ENCODE peak calls at places on chromosomes 3 and 15, in six cellular contexts. U is neuronal stem cell, B is IMR-90, C is H9, G is mesenchymal stem cell, R is H1. I is an unnamed sample.

GRCh38 chr15:58260186-58260910 is 122.2 kb downstream of the AQP9 start:
- DNase-seq in B (peak; percentile 16), U (no peak), C (no peak), R (no peak), G (no peak), I (peak; percentile 57)

GRCh38 chr15:51579012-51579411 is 43.6 kb downstream of the DMXL2 start:
- DNase-seq in G (no peak), B (no peak), R (no peak), U (no peak), C (no peak), I (peak; percentile 6)

GRCh38 chr3:36060950-36061349 is 319.4 kb upstream of the STAC start:
- DNase-seq in C (no peak), R (no peak), B (no peak), G (no peak), U (no peak), I (no peak)

GRCh38 chr15:55230051-55230670 is 33.4 kb upstream of the RSL24D1 start:
- DNase-seq in U (no peak), C (no peak), B (peak; percentile 32), R (no peak), G (no peak), I (no peak)

GRCh38 chr3:127480196-127480933 is 110.2 kb downstream of the TPRA1 start:
- DNase-seq in C (no peak), G (no peak), R (no peak), U (no peak), B (no peak), I (no peak)

GRCh38 chr3:142394921-142395622 is 52.8 kb downstream of the XRN1 start:
- DNase-seq in R (no peak), C (no peak), U (no peak), B (peak; percentile 30), G (no peak), I (peak; percentile 92)

GRCh38 chr3:155948476-155948875 is 78.0 kb downstream of the GMPS start:
- DNase-seq in G (peak; percentile 31), C (no peak), R (no peak), B (peak; percentile 42), U (no peak), I (no peak)

GRCh38 chr3:16515885-16516420 is 2.5 kb upstream of the RFTN1 start:
- DNase-seq in B (no peak), G (no peak), C (no peak), R (no peak), U (no peak), I (no peak)

GRCh38 chr15:52115598-52116427 is 3.2 kb upstream of the BCL2L10 start:
- DNase-seq in C (no peak), U (no peak), R (no peak), B (peak; percentile 10), G (no peak), I (no peak)

GRCh38 chr3:62161306-62161705 is 212.0 kb downstream of the FEZF2 start:
- DNase-seq in C (no peak), R (no peak), G (peak; percentile 24), B (peak; percentile 64), U (no peak), I (no peak)

GRCh38 chr3:197021231-197021630 is 8.4 kb downstream of the MELTF start:
- DNase-seq in U (no peak), G (no peak), R (peak; percentile 56), B (no peak), C (peak; percentile 56), I (no peak)

GRCh38 chr15:74306801-74307217 is 60.6 kb downstream of the CYP11A1 start:
- DNase-seq in G (no peak), C (peak; percentile 45), U (no peak), R (no peak), B (no peak), I (no peak)

GRCh38 chr15:66946578-66947164 is 118.7 kb upstream of the SMAD3 start:
- DNase-seq in C (peak; percentile 74), R (peak; percentile 84), U (peak; percentile 76), B (peak; percentile 70), G (peak; percentile 77), I (peak; percentile 69)

GRCh38 chr3:161347726-161348125 is 23.6 kb downstream of the SPTSSB start:
- DNase-seq in U (no peak), C (no peak), G (no peak), B (no peak), R (no peak), I (no peak)

GRCh38 chr3:107323723-107324122 is 53.5 kb upstream of the CCDC54 start:
- DNase-seq in B (no peak), U (no peak), C (no peak), G (no peak), R (no peak), I (no peak)

GRCh38 chr3:16050641-16051467 is 123.6 kb upstream of the GALNT15 start:
- DNase-seq in C (no peak), U (no peak), B (no peak), G (no peak), R (no peak), I (no peak)

GRCh38 chr3:72604287-72604686 is 244.0 kb downstream of the SHQ1 start:
- DNase-seq in C (no peak), U (no peak), R (no peak), B (no peak), G (no peak), I (no peak)

GRCh38 chr15:64883097-64883581 is 28.6 kb upstream of the ANKDD1A start:
- DNase-seq in B (peak; percentile 33), R (no peak), U (no peak), C (no peak), G (peak; percentile 61), I (no peak)

GRCh38 chr15:35713733-35714132 is 167.8 kb upstream of the DPH6 start:
- DNase-seq in C (no peak), R (no peak), U (no peak), G (no peak), B (peak; percentile 78), I (peak; percentile 78)

GRCh38 chr3:10366681-10367101 is 45.8 kb upstream of the SEC13 start:
- DNase-seq in C (no peak), U (no peak), G (peak; percentile 98), R (no peak), B (peak; percentile 100), I (no peak)

GRCh38 chr15:73926191-73927002 is at the start of gene LOXL1:
- DNase-seq in B (peak; percentile 92), C (peak; percentile 80), R (peak; percentile 80), U (peak; percentile 64), G (peak; percentile 92), I (peak; percentile 91)

GRCh38 chr15:56411122-56411749 is 46.0 kb downstream of the TEX9 start:
- DNase-seq in C (no peak), R (no peak), U (no peak), B (peak; percentile 0), G (no peak), I (no peak)

GRCh38 chr3:63967675-63968611 is 55.4 kb downstream of the PSMD6 start:
- DNase-seq in B (peak; percentile 70), U (no peak), R (no peak), G (peak; percentile 75), C (no peak), I (no peak)

DNA sequence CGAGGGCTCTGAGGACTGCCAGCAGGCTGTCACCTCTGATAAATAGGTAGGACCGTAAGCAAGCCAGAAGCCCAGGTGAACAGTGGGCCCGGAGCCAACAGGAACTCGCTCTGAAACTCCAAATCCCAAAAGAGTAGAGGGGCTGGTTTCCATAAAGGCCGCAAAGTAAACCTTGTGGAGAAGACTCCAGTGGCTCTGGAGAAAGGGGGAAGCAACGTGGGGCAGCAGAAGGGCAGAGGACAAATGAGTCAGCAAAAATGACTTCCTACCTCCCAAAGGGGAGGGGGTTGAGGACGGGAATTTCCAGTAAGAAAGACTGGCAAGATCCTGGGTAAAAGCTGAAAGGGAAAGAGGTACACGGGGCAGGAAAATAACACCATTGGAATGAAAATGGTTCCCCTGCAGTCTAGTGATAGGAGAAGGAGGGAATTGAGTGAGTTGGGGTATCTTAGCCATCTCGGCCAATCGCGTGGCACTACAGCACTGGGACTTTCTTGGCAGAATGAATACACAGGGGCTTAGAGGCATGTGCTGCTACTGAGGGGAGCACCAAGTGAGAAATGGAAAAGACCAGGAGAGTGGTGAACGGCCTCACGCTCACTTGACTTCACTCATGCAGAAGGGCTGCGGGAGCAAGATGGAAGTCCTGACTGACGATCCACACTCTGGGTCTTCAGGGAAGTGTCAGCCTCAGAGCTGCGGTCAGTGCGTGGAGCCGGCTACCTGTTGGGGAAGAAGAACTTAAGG is 33.2 kb downstream of the BMF start:
- DNase-seq in C (no peak), U (no peak), R (no peak), G (peak; percentile 60), B (no peak), I (no peak)
- H2AK5ac ChIP-seq in C (no peak overlapping the region), U (no peak overlapping the region), R (peak overlapping the region; percentile 7), G (peak overlapping the region; percentile 53), B (peak overlapping the region; percentile 23), I (peak overlapping the region; percentile 7)

GRCh38 chr3:182738583-182739514 is 54.5 kb upstream of the ATP11B start:
- DNase-seq in B (no peak), R (no peak), U (no peak), G (no peak), C (no peak), I (peak; percentile 55)
- H3K14ac ChIP-seq in B (no peak overlapping the region), R (no peak overlapping the region), U (no peak overlapping the region), G (no peak overlapping the region), C (no peak overlapping the region), I (no peak overlapping the region)

DNA sequence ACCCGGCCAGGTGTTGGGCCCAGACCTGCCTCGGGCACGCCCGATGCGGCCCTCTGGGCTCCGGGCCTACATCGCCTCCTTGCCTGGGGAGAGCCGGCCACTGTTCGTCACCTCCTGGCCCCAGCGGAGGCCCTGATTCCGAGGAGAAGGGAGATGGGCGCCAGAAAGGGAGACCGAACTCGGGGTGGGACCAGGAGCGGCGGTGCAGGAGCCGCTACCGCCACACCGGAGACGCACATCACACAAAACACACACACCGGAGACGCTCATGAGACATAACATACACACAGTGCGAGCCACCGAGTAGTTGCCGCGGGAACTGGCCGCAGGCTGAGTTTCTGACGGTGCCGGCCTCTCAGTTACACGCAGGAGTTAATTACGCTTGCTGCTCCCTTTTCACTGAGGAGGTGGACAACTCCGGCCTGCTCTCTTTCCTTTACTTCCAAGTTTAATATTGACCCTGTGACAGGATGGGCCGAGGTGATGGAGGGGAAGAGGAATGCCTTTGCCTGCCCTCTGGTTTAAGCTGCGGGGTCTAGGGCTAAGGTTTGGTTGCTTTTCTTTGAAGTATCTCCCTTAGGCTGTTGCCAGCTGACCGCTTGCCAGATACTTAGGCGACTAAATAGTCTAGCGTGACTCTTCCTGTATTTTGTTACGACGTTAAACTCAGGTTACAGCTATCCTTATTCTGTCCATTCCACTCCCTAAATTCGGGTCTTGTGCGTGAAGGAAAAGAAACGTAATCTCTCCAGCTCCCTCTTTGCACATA is 592 bp downstream of the PCNP start:
- DNase-seq in B (peak; percentile 62), C (peak; percentile 48), R (peak; percentile 73), U (peak; percentile 17), G (peak; percentile 73), I (peak; percentile 36)
- H3K4ac ChIP-seq in B (peak overlapping the region; percentile 92), C (peak overlapping the region; percentile 15), R (peak overlapping the region; percentile 16), U (no peak overlapping the region), G (peak overlapping the region; percentile 96), I (peak overlapping the region; percentile 95)

GRCh38 chr3:128578346-128578745 is 72.3 kb downstream of the RPN1 start:
- DNase-seq in B (no peak), C (no peak), G (no peak), R (no peak), U (no peak), I (no peak)

GRCh38 chr3:128575777-128576176 is 74.8 kb downstream of the RPN1 start:
- DNase-seq in R (no peak), G (no peak), U (no peak), C (no peak), B (no peak), I (no peak)

GRCh38 chr3:128577711-128578110 is 72.9 kb downstream of the RPN1 start:
- DNase-seq in C (no peak), B (no peak), U (peak; percentile 43), G (no peak), R (no peak), I (no peak)

GRCh38 chr3:128573707-128574162 is 76.9 kb downstream of the RPN1 start:
- DNase-seq in R (no peak), U (no peak), B (no peak), C (peak; percentile 25), G (no peak), I (no peak)

GRCh38 chr3:128576290-128576689 is 74.3 kb downstream of the RPN1 start:
- DNase-seq in B (no peak), C (no peak), U (no peak), R (no peak), G (no peak), I (no peak)
- H2AK5ac ChIP-seq in B (no peak overlapping the region), C (no peak overlapping the region), U (peak overlapping the region; percentile 51), R (no peak overlapping the region), G (no peak overlapping the region), I (no peak overlapping the region)